ENCODE peak calls at places on chromosomes 2 and 18, in seven cellular contexts. P is activated gamma-delta T cell treated with Interleukin-2 at 50 U/mL for 16 hours; N is thyroid gland; K is posterior cingulate gyrus; R is chondrocyte; E is stimulated activated CD8-positive, alpha-beta memory T cell treated with anti-CD3 and anti-CD28 coated beads, Interleukin-15, amount 100 ng/mL, for 4 hours; H is mesothelial cell of epicardium. T is an unnamed sample.

GRCh38 chr2:239380831-239381708 is 19.8 kb downstream of the HDAC4 start:
- DNase-seq in P (peak; percentile 51), N (no peak), K (peak; percentile 27), R (peak; percentile 54), E (peak; percentile 32), H (no peak), T (peak; percentile 56)

GRCh38 chr2:128277961-128278681 is 40.5 kb downstream of the HS6ST1 start:
- DNase-seq in P (no peak), N (no peak), K (peak; percentile 25), R (peak; percentile 82), E (no peak), H (no peak), T (no peak)

GRCh38 chr2:148917431-148917830 is 42.4 kb downstream of the KIF5C start:
- DNase-seq in P (no peak), N (no peak), K (no peak), R (no peak), E (no peak), H (no peak), T (no peak)

GRCh38 chr2:215728504-215729065 is 284.8 kb downstream of the MREG start:
- DNase-seq in P (no peak), N (no peak), K (no peak), R (no peak), E (no peak), H (no peak), T (no peak)

GRCh38 chr18:35178260-35178659 is 62.6 kb upstream of the ZNF397 start:
- DNase-seq in P (no peak), N (no peak), K (no peak), R (no peak), E (no peak), H (no peak), T (no peak)

GRCh38 chr18:49510393-49511115 is 23.5 kb upstream of the C18orf32 start:
- DNase-seq in P (peak; percentile 49), N (peak; percentile 62), K (no peak), R (no peak), E (peak; percentile 12), H (peak; percentile 53), T (peak; percentile 46)

GRCh38 chr2:150339951-150340350 is 147.5 kb downstream of the RND3 start:
- DNase-seq in P (no peak), N (no peak), K (no peak), R (no peak), E (no peak), H (no peak), T (no peak)

GRCh38 chr18:21314721-21315120 is 72.7 kb downstream of the GREB1L start:
- DNase-seq in P (no peak), N (no peak), K (no peak), R (no peak), E (no peak), H (no peak), T (no peak)

GRCh38 chr2:240615830-240616547 is 9.3 kb upstream of the GPR35 start:
- DNase-seq in P (peak; percentile 3), N (peak; percentile 64), K (peak; percentile 15), R (peak; percentile 89), E (no peak), H (no peak), T (no peak)

GRCh38 chr2:45443012-45443411 is 168.1 kb downstream of the SRBD1 start:
- DNase-seq in P (no peak), N (no peak), K (no peak), R (no peak), E (no peak), H (no peak), T (no peak)

GRCh38 chr2:240905176-240905781 is 857 bp upstream of the CROCC2 start:
- DNase-seq in P (no peak), N (no peak), K (no peak), R (peak; percentile 66), E (no peak), H (no peak), T (no peak)

GRCh38 chr2:239360421-239361310 is 40.2 kb downstream of the HDAC4 start:
- DNase-seq in P (no peak), N (no peak), K (no peak), R (peak; percentile 72), E (no peak), H (no peak), T (no peak)

GRCh38 chr2:84849271-84849952 is 31.5 kb downstream of the TRABD2A start:
- DNase-seq in P (peak; percentile 48), N (no peak), K (no peak), R (no peak), E (no peak), H (no peak), T (peak; percentile 31)

GRCh38 chr18:55763298-55763697 is 175.3 kb upstream of the TCF4 start:
- DNase-seq in P (no peak), N (no peak), K (no peak), R (no peak), E (no peak), H (no peak), T (no peak)

GRCh38 chr2:144372484-144373195 is 147.3 kb downstream of the ZEB2 start:
- DNase-seq in P (no peak), N (no peak), K (no peak), R (no peak), E (no peak), H (no peak), T (no peak)

GRCh38 chr2:67840460-67841068 is 222.2 kb downstream of the C1D start:
- DNase-seq in P (no peak), N (peak; percentile 88), K (peak; percentile 44), R (no peak), E (no peak), H (peak; percentile 63), T (no peak)

GRCh38 chr2:118845843-118846666 is 1.4 kb downstream of the EN1 start:
- DNase-seq in P (no peak), N (no peak), K (no peak), R (no peak), E (no peak), H (peak; percentile 52), T (no peak)

GRCh38 chr2:226115832-226116200 is 683.8 kb downstream of the IRS1 start:
- DNase-seq in P (no peak), N (no peak), K (no peak), R (no peak), E (no peak), H (no peak), T (no peak)

GRCh38 chr2:135745545-135745944 is 3.9 kb downstream of the UBXN4 start:
- DNase-seq in P (no peak), N (no peak), K (no peak), R (no peak), E (no peak), H (no peak), T (no peak)

GRCh38 chr2:24863636-24864035 is 56.4 kb downstream of the ADCY3 start:
- DNase-seq in P (no peak), N (no peak), K (no peak), R (no peak), E (no peak), H (no peak), T (no peak)

GRCh38 chr2:190879474-190880373 is 897 bp upstream of the GLS start:
- DNase-seq in P (peak; percentile 23), N (no peak), K (no peak), R (no peak), E (peak; percentile 21), H (no peak), T (no peak)

GRCh38 chr2:152383702-152384101 is 48.7 kb downstream of the FMNL2 start:
- DNase-seq in P (no peak), N (no peak), K (no peak), R (no peak), E (no peak), H (no peak), T (no peak)

GRCh38 chr18:58362027-58362575 is 266.8 kb downstream of the ALPK2 start:
- DNase-seq in P (no peak), N (peak; percentile 74), K (no peak), R (no peak), E (no peak), H (no peak), T (no peak)

GRCh38 chr2:84894131-84894586 is 11.3 kb upstream of the TMSB10 start:
- DNase-seq in P (no peak), N (peak; percentile 57), K (no peak), R (no peak), E (no peak), H (no peak), T (no peak)

GRCh38 chr2:130342533-130343275 is at the start of gene IMP4:
- DNase-seq in P (peak; percentile 93), N (peak; percentile 98), K (peak; percentile 96), R (peak; percentile 96), E (peak; percentile 82), H (peak; percentile 89), T (peak; percentile 94)

GRCh38 chr2:189613077-189613636 is 32.6 kb upstream of the SLC40A1 start:
- DNase-seq in P (no peak), N (peak; percentile 39), K (no peak), R (no peak), E (no peak), H (no peak), T (no peak)

GRCh38 chr2:2683581-2683980 is 352.5 kb upstream of the MYT1L start:
- DNase-seq in P (no peak), N (no peak), K (no peak), R (no peak), E (no peak), H (no peak), T (no peak)

GRCh38 chr18:68796936-68797690 is 767 bp upstream of the CCDC102B start:
- DNase-seq in P (no peak), N (no peak), K (no peak), R (no peak), E (no peak), H (no peak), T (no peak)

GRCh38 chr18:62717059-62717849 is 1.9 kb downstream of the PHLPP1 start:
- DNase-seq in P (peak; percentile 35), N (peak; percentile 61), K (no peak), R (no peak), E (peak; percentile 21), H (no peak), T (no peak)

GRCh38 chr2:121638333-121638732 is 10.9 kb downstream of the CLASP1 start:
- DNase-seq in P (no peak), N (no peak), K (no peak), R (no peak), E (no peak), H (no peak), T (no peak)

GRCh38 chr18:72375628-72376027 is 168.5 kb downstream of the CBLN2 start:
- DNase-seq in P (no peak), N (no peak), K (no peak), R (no peak), E (no peak), H (no peak), T (no peak)

GRCh38 chr2:28754321-28754720 is 2.7 kb downstream of the PPP1CB start:
- DNase-seq in P (no peak), N (no peak), K (no peak), R (no peak), E (no peak), H (no peak), T (no peak)

GRCh38 chr2:28782423-28782822 is 28.2 kb upstream of the SPDYA start:
- DNase-seq in P (no peak), N (no peak), K (no peak), R (no peak), E (no peak), H (no peak), T (no peak)